ENCODE peak calls at places on chromosomes 1 and 21, in four cellular contexts. J, T, Z and N are unnamed samples.

GRCh38 chr1:12756756-12757433 is 10.9 kb downstream of the CFAP107 start:
- DNase-seq in J (no peak), T (no peak), Z (no peak), N (no peak)

GRCh38 chr1:106972074-106972473 is 84.4 kb upstream of the PRMT6 start:
- DNase-seq in J (no peak), T (no peak), Z (no peak), N (no peak)

GRCh38 chr1:30719406-30720270 is 3.7 kb downstream of the MATN1 start:
- DNase-seq in J (peak; percentile 50), T (no peak), Z (no peak), N (no peak)

GRCh38 chr1:174276087-174276486 is 116.8 kb downstream of the RABGAP1L start:
- DNase-seq in J (no peak), T (no peak), Z (no peak), N (no peak)

GRCh38 chr1:121586369-121587229 is 401.8 kb downstream of the SRGAP2C start:
- DNase-seq in J (no peak), T (peak; percentile 74), Z (peak; percentile 61), N (peak; percentile 79)

GRCh38 chr1:30816211-30817082 is 58.9 kb upstream of the LAPTM5 start:
- DNase-seq in J (peak; percentile 92), T (peak; percentile 91), Z (peak; percentile 93), N (peak; percentile 94)

GRCh38 chr21:45167796-45168222 is 93.4 kb downstream of the ADARB1 start:
- DNase-seq in J (peak; percentile 78), T (no peak), Z (no peak), N (no peak)

GRCh38 chr1:12384836-12385456 is 155.1 kb downstream of the VPS13D start:
- DNase-seq in J (no peak), T (no peak), Z (no peak), N (no peak)

GRCh38 chr1:78292361-78292760 is 198.4 kb upstream of the PTGFR start:
- DNase-seq in J (peak; percentile 51), T (no peak), Z (no peak), N (no peak)

GRCh38 chr1:243849089-243850012 is 692 bp downstream of the AKT3 start:
- DNase-seq in J (peak; percentile 71), T (peak; percentile 67), Z (peak; percentile 72), N (peak; percentile 85)

GRCh38 chr1:21669287-21670058 is at the start of gene RAP1GAP:
- DNase-seq in J (no peak), T (peak; percentile 61), Z (no peak), N (peak; percentile 71)

GRCh38 chr1:70966018-70966638 is 81.5 kb downstream of the PTGER3 start:
- DNase-seq in J (peak; percentile 0), T (no peak), Z (no peak), N (no peak)

GRCh38 chr1:29607236-29607635 is 370.9 kb downstream of the PTPRU start:
- DNase-seq in J (no peak), T (no peak), Z (no peak), N (peak; percentile 57)

GRCh38 chr1:236670060-236670459 is 16.2 kb upstream of the ACTN2 start:
- DNase-seq in J (no peak), T (no peak), Z (no peak), N (no peak)

GRCh38 chr1:4407851-4408250 is 246.6 kb upstream of the AJAP1 start:
- DNase-seq in J (no peak), T (no peak), Z (no peak), N (no peak)

GRCh38 chr1:36589006-36589405 is 106.3 kb upstream of the CSF3R start:
- DNase-seq in J (no peak), T (no peak), Z (no peak), N (no peak)

GRCh38 chr1:12472798-12473551 is 145.0 kb downstream of the DHRS3 start:
- DNase-seq in J (no peak), T (no peak), Z (no peak), N (no peak)

GRCh38 chr1:157773723-157774350 is 3.1 kb downstream of the FCRL2 start:
- DNase-seq in J (no peak), T (peak; percentile 65), Z (no peak), N (peak; percentile 76)

GRCh38 chr1:16615253-16616252 is 2.2 kb upstream of the NBPF1 start:
- DNase-seq in J (no peak), T (no peak), Z (peak; percentile 48), N (no peak)

GRCh38 chr1:196355206-196355786 is 252.9 kb downstream of the KCNT2 start:
- DNase-seq in J (peak; percentile 25), T (no peak), Z (no peak), N (peak; percentile 11)
- H3K4me2 ChIP-seq in J (no peak overlapping the region), T (no peak overlapping the region), Z (no peak overlapping the region), N (no peak overlapping the region)

GRCh38 chr1:228471154-228471761 is 15.9 kb upstream of the RNF187 start:
- DNase-seq in J (no peak), T (no peak), Z (no peak), N (no peak)
- H2AK5ac ChIP-seq in J (no peak overlapping the region), T (no peak overlapping the region), Z (no peak overlapping the region), N (no peak overlapping the region)

DNA sequence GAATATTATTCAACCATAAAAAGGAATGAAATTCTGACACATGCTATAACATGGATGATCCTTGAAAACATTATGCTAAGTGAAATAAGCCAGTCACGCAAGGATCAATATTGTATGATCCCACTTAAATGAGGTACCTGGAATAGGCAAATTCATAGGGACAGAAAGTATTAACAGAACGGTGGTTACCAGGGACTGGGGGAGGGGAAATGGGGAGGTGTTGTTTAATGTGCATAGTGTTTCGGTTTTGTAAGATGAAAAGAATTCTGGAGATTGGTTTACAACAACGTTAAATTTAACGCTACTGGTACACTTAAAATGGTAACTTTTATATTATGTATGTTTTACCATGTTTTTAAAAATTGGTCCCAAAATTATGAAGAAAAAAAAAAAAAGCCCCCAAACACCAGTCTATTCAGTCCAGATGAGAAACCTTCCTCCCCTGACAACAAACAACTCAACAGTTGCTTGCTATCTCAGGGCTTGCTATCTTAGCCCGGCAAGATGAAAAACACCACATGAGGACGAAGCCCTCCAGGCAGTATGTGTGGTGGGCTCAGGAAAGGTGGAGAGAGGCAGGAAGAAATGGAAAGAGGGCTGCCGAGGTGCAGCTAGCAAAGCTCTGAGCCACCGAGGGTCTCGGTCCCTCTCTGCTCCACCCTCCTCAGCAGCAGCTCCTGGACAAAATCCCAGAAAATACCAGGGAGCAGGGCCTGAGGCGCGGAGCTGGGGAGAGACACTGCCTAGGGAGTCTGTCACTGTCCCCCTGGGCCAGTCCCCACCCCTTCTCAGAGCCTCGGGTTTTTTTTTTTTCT is 8.5 kb downstream of the NUAK2 start:
- DNase-seq in J (no peak), T (no peak), Z (no peak), N (peak; percentile 56)
- H4K5ac ChIP-seq in J (peak overlapping the region; percentile 52), T (no peak overlapping the region), Z (peak overlapping the region; percentile 96), N (no peak overlapping the region)

DNA sequence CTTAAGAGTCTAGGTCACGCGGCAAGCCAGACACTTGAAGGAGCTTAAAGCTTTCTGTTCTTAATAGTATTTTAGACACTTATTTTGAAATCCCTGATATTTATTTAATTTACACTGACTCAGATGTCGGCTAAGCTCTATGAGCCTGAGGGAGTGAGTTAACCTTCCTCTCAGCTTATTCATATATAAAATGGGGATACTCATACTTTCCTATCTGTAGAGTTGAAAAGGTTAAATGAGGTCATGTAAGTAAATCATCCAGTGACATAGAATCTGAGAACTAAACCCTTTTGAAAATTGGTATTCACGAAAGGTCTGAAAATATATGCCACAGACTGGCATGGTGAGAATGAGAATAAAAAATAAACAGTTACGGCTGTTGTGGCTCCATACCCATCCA is 1.4 kb upstream of the GPR161 start:
- DNase-seq in J (peak; percentile 36), T (no peak), Z (no peak), N (no peak)
- H3K4me2 ChIP-seq in J (peak overlapping the region; percentile 83), T (no peak overlapping the region), Z (no peak overlapping the region), N (no peak overlapping the region)

DNA sequence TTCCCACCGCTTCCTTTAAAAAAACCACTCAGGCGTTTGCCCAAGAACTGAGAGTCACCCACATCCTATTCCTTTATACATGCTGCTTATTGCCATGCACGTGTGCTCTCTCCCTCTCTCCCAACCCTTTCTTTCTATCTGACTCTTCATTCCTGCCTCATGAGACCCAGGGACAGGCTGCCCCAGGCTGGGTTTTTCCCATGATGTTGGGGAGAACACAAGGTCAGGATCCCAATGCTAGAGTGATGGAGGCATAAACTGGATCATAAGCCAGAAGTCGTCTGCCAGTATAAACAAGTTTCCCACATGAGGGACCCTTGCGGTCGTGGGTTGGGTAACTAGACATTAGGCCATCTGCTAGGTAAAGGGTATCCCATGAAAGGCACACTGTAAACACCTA is 64.9 kb downstream of the CD2 start:
- DNase-seq in J (no peak), T (no peak), Z (no peak), N (no peak)
- H2AK5ac ChIP-seq in J (no peak overlapping the region), T (no peak overlapping the region), Z (no peak overlapping the region), N (no peak overlapping the region)

DNA sequence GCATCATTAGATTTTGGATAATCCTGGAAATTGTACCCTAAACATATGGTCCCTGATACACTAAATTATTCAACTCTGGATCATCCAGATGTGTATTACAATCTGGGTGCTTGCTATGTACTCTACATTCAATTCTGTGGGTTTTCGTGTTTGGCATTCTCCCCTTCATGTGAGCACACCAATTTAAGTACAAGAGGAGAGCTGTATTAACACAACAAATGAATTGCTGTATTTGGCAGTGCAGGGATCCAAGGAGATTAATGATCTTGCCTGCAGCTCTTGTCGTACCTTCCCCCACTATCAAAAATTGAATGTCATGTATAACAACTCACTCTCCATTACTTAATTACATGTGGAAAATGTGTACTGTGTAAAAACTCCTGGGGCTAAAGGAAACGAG is 172.3 kb upstream of the L1TD1 start:
- DNase-seq in J (no peak), T (no peak), Z (no peak), N (no peak)
- H4K5ac ChIP-seq in J (no peak overlapping the region), T (no peak overlapping the region), Z (no peak overlapping the region), N (no peak overlapping the region)

GRCh38 chr1:167262820-167263219 is 42.1 kb downstream of the POU2F1 start:
- DNase-seq in J (no peak), T (no peak), Z (no peak), N (no peak)
- H3K4me2 ChIP-seq in J (no peak overlapping the region), T (no peak overlapping the region), Z (no peak overlapping the region), N (no peak overlapping the region)

DNA sequence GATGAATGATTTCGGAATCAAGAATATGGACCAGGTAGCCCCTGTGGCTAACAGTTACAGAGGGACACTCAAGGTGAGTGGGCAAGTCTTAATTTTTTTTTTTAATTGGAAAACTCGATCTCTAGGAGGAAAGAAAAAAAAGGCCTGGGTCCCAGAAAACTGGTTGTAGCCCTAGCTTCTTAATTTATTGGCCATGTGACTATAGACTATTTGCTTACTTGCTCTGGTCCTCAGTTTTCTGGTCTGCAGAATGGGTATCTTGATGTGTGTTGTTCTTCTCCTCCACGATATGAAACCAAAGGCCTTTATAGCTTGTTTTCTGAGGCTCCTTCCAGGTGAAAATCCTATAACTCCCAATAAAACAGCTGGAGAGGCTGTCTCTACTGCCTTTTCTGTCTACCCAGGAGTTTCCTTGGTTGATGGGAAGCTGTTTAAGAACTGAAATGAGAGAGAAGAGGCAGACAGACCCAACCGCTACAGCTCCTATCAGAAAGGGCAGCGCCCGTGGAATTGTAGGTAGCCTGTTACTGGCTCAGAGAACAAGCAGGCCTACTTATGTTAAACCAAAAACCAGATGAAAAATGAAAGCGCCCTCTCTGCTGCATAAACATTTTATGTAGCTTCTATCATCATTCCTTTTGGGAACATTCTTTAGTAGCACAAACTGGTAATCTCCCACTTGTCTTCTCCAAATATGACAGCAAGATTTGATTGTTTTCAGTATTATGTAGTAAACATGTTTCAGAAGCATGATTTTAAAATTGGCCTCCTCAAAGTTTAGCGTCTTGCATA is 4.5 kb downstream of the ETS2 start:
- DNase-seq in J (no peak), T (peak; percentile 21), Z (peak; percentile 31), N (no peak)
- H2AK5ac ChIP-seq in J (no peak overlapping the region), T (no peak overlapping the region), Z (no peak overlapping the region), N (no peak overlapping the region)